ENCODE peak calls at places on chromosomes 3 and 15, in six cellular contexts. O is breast epithelium, F is transverse colon, L is HCT116, C is stomach, G is suprapubic skin. X is an unnamed sample.

GRCh38 chr3:39763390-39763789 is 46.0 kb upstream of the MYRIP start:
- DNase-seq in O (no peak), F (no peak), L (no peak), C (no peak), G (no peak), X (no peak)

GRCh38 chr3:190424478-190425439 is 24.9 kb downstream of the TMEM207 start:
- DNase-seq in O (no peak), F (peak; percentile 16), L (peak; percentile 78), C (peak; percentile 33), G (no peak), X (peak; percentile 36)

GRCh38 chr3:123149525-123149924 is 52.2 kb upstream of the SEC22A start:
- DNase-seq in O (no peak), F (no peak), L (no peak), C (no peak), G (no peak), X (no peak)

GRCh38 chr3:144770291-144770690 is 798.7 kb downstream of the DIPK2A start:
- DNase-seq in O (no peak), F (no peak), L (no peak), C (no peak), G (no peak), X (no peak)

GRCh38 chr3:58059349-58060321 is 51.4 kb downstream of the FLNB start:
- DNase-seq in O (no peak), F (peak; percentile 64), L (no peak), C (peak; percentile 34), G (no peak), X (no peak)

GRCh38 chr3:2156244-2156847 is 57.7 kb downstream of the CNTN4 start:
- DNase-seq in O (no peak), F (peak; percentile 11), L (no peak), C (no peak), G (no peak), X (peak; percentile 15)

GRCh38 chr3:105866656-105867653 is 1.9 kb downstream of the CBLB start:
- DNase-seq in O (no peak), F (no peak), L (no peak), C (no peak), G (no peak), X (no peak)

GRCh38 chr3:194797555-194797954 is 111.9 kb downstream of the FAM43A start:
- DNase-seq in O (no peak), F (no peak), L (no peak), C (no peak), G (peak; percentile 44), X (no peak)

GRCh38 chr3:10380906-10381795 is 60.2 kb upstream of the SEC13 start:
- DNase-seq in O (no peak), F (no peak), L (no peak), C (no peak), G (no peak), X (no peak)

GRCh38 chr3:42308651-42309050 is 42.7 kb upstream of the CCK start:
- DNase-seq in O (no peak), F (no peak), L (no peak), C (no peak), G (no peak), X (no peak)

DNA sequence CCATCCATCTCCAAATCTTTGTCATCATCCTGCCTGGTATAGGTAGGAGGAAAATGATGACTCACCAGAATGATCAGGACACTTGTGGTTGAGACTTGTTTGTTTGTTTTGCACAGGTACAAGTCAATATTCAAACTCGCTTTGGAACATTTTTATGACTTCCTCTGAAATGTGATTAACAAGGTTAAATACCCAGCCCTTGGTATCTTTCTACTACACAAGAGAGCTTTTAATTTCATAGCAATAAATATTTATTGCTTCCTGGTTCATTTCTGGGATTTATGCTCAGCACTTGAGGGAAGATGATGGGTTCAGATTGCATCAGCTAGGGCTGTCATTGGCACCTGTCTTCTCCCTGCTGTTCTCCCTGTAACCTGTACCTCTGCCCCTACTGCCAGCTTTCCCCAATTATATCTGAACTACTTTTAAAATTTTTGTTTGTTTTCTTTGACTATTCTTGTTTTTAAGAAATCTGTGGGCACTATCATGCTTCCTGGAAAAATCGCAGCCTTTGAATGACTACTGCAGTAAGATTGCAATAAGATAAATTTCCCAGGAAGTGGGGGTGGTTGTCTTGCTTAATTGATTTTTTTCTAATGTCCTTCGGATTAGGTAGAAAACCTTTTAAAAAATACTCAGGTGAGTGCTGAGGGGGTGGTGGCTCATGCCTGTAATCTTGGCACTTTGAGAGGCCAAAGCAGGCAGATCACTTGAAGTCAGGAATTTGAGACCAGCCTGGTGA is 24.3 kb upstream of the GCNT3 start:
- DNase-seq in O (no peak), F (no peak), L (peak; percentile 81), C (no peak), G (no peak), X (no peak)
- TF ChIP-seq POLR2AphosphoS5 in O (no peak), F (no peak), L (peak; percentile 44), C (no peak), G (no peak), X (no peak)

GRCh38 chr15:78131295-78132021 is at the start of gene CIB2:
- DNase-seq in O (no peak), F (peak; percentile 80), L (no peak), C (peak; percentile 73), G (no peak), X (peak; percentile 72)
- TF ChIP-seq POLR2A in O (no peak), F (peak; percentile 49), L (peak; percentile 26), C (no peak), G (no peak), X (no peak)

GRCh38 chr3:180983136-180983535 is 6.4 kb downstream of the DNAJC19 start:
- DNase-seq in O (no peak), F (no peak), L (no peak), C (no peak), G (no peak), X (no peak)
- H3K4me1 ChIP-seq in O (no peaks in the 10 kb centered on the region), F (no peaks in the 10 kb centered on the region), L (no peaks in the 10 kb centered on the region), C (peaks cover 61% of the 10 kb centered on the region), G (peaks cover 10% of the 10 kb centered on the region), X (no peaks in the 10 kb centered on the region)

DNA sequence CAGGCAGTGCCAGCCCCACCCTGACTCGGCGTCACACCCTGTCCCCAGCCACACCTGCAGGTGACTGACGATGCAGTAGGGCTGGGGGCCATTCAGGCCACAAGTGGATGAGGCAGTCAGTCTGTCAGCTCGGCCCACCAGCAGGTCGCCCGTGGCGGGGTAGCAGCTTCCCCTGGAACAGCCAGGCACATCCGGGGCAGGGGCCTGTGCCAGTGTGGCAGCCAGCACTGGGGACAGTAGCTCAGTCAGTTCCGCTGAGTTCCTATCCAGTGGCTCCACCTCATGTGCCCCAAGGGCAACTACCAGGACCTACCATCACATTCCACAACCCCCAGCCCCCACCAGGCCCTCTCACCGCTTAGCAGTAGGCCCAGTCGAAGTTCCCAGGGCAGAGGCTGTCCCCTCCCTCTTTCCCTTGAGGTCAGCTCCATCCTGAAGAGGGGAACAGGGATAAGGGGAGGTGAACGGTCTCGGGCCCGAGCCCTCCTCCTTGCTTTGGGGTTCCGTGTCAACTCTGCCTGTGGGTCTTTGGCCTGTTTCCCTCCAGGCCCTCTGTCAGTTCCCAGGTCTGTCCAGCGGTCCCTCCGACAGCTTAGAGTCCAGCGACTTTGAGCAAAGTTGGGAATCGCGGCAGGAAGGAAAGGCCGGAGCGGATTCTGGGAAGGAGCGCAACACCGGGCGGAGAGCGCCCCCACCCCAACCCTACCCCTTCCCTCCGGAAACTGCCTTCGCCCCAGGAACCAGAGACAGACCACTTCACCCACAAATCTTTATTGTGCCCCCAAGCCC is at the start of gene LAMB2:
- DNase-seq in O (peak; percentile 72), F (peak; percentile 79), L (peak; percentile 66), C (peak; percentile 77), G (peak; percentile 84), X (peak; percentile 73)
- TF ChIP-seq POLR2AphosphoS5 in O (peak; percentile 50), F (peak; percentile 41), L (peak; percentile 74), C (peak; percentile 75), G (no peak), X (peak; percentile 80)

X was measured in upper lobe of left lung.